ENCODE peak calls at places on chromosomes 16 and 17, in ten cellular contexts. H, R, S, I, B, Y, K, P, O and X are unnamed samples.

GRCh38 chr16:24652803-24653202 is 76.6 kb upstream of the TNRC6A start:
- DNase-seq in R (no peak), K (no peak), B (no peak), I (no peak), H (no peak), Y (no peak), P (no peak), S (no peak), O (no peak), X (no peak)

GRCh38 chr16:8849411-8850011 is 19.3 kb downstream of the CARHSP1 start:
- DNase-seq in K (no peak), P (no peak), O (no peak), I (no peak), Y (no peak), H (no peak), S (no peak), R (no peak), B (no peak), X (no peak)

GRCh38 chr16:27795992-27796614 is 246.2 kb downstream of the KATNIP start:
- DNase-seq in Y (no peak), B (peak), S (peak), O (no peak), R (peak), H (peak), K (no peak), I (no peak), P (peak), X (no peak)

GRCh38 chr17:48546924-48547838 is 2.3 kb upstream of the HOXB2 start:
- DNase-seq in O (no peak), K (no peak), H (no peak), R (no peak), P (no peak), B (no peak), I (no peak), Y (no peak), S (no peak), X (no peak)

GRCh38 chr16:9039208-9039607 is 52.2 kb upstream of the HAPSTR1 start:
- DNase-seq in B (no peak), I (no peak), Y (no peak), H (no peak), P (no peak), R (no peak), S (no peak), O (no peak), K (no peak), X (no peak)

GRCh38 chr17:82330322-82331239 is 3.0 kb downstream of the SECTM1 start:
- DNase-seq in K (peak), Y (no peak), O (no peak), B (peak), S (no peak), R (no peak), H (no peak), I (no peak), P (peak), X (peak)

GRCh38 chr16:549544-550263 is 10.5 kb upstream of the PRR35 start:
- DNase-seq in K (no peak), I (no peak), O (no peak), B (no peak), Y (no peak), P (no peak), R (peak), H (no peak), S (no peak), X (no peak)

GRCh38 chr16:48053346-48053745 is 102.4 kb downstream of the ABCC12 start:
- DNase-seq in S (no peak), H (no peak), P (no peak), B (no peak), R (peak), K (no peak), I (no peak), O (no peak), Y (no peak), X (peak)

GRCh38 chr16:51569204-51569911 is 418.3 kb upstream of the SALL1 start:
- DNase-seq in K (no peak), B (no peak), S (no peak), I (peak), Y (no peak), R (no peak), P (no peak), H (no peak), O (peak), X (no peak)

GRCh38 chr17:74186498-74186897 is 17.0 kb upstream of the RPL38 start:
- DNase-seq in B (no peak), I (no peak), Y (no peak), K (no peak), P (no peak), S (no peak), R (no peak), O (no peak), H (no peak), X (no peak)

GRCh38 chr17:70804161-70804560 is 634.8 kb downstream of the KCNJ2 start:
- DNase-seq in R (no peak), B (no peak), K (no peak), Y (no peak), S (no peak), I (no peak), P (no peak), H (no peak), O (no peak), X (no peak)

GRCh38 chr17:74972107-74972972 is at the start of gene HID1:
- DNase-seq in P (peak), K (peak), S (no peak), R (peak), B (peak), Y (no peak), O (no peak), I (peak), H (peak), X (peak)

GRCh38 chr16:6081320-6081976 is 983.9 kb upstream of the EEF2KMT start:
- DNase-seq in S (no peak), H (no peak), P (peak), R (peak), I (peak), O (no peak), B (peak), Y (no peak), K (no peak), X (no peak)

GRCh38 chr17:69796093-69796492 is 278.9 kb upstream of the KCNJ16 start:
- DNase-seq in R (no peak), P (no peak), B (no peak), K (no peak), O (no peak), S (peak), Y (no peak), H (no peak), I (no peak), X (no peak)

GRCh38 chr17:56681561-56682266 is 88.2 kb downstream of the NOG start:
- DNase-seq in Y (no peak), H (no peak), K (no peak), B (no peak), O (no peak), R (no peak), S (no peak), P (no peak), I (no peak), X (no peak)

GRCh38 chr17:48048321-48049140 is at the start of gene NFE2L1:
- DNase-seq in I (peak), H (peak), P (peak), S (peak), R (no peak), Y (peak), O (peak), K (peak), B (peak), X (peak)

GRCh38 chr17:40323731-40324650 is 15.0 kb downstream of the RARA start:
- DNase-seq in O (no peak), K (no peak), B (peak), S (peak), R (no peak), Y (peak), H (no peak), P (no peak), I (no peak), X (peak)

GRCh38 chr17:76643553-76644148 is at the start of gene ST6GALNAC1:
- DNase-seq in R (no peak), S (no peak), P (no peak), Y (peak), H (peak), K (no peak), B (peak), O (no peak), I (no peak), X (no peak)

GRCh38 chr16:68834550-68834949 is 8.8 kb upstream of the TANGO6 start:
- DNase-seq in P (no peak), S (no peak), H (no peak), I (no peak), R (no peak), Y (no peak), K (no peak), O (no peak), B (no peak), X (no peak)

GRCh38 chr16:49560018-49560830 is 186.6 kb downstream of the C16orf78 start:
- DNase-seq in S (peak), Y (no peak), I (no peak), B (no peak), P (no peak), O (no peak), K (no peak), R (no peak), H (no peak), X (no peak)

GRCh38 chr17:70137451-70138230 is 31.7 kb upstream of the KCNJ2 start:
- DNase-seq in I (peak), B (peak), K (no peak), R (no peak), H (no peak), O (no peak), Y (peak), S (peak), P (no peak), X (peak)

GRCh38 chr17:3400008-3400407 is 1.8 kb upstream of the OR1E1 start:
- DNase-seq in H (no peak), K (no peak), S (no peak), Y (no peak), B (no peak), P (no peak), R (no peak), I (no peak), O (no peak), X (no peak)

GRCh38 chr17:17186051-17186450 is 20.1 kb downstream of the PLD6 start:
- DNase-seq in O (no peak), H (peak), I (no peak), K (no peak), S (no peak), P (no peak), B (no peak), R (no peak), Y (no peak), X (no peak)

DNA sequence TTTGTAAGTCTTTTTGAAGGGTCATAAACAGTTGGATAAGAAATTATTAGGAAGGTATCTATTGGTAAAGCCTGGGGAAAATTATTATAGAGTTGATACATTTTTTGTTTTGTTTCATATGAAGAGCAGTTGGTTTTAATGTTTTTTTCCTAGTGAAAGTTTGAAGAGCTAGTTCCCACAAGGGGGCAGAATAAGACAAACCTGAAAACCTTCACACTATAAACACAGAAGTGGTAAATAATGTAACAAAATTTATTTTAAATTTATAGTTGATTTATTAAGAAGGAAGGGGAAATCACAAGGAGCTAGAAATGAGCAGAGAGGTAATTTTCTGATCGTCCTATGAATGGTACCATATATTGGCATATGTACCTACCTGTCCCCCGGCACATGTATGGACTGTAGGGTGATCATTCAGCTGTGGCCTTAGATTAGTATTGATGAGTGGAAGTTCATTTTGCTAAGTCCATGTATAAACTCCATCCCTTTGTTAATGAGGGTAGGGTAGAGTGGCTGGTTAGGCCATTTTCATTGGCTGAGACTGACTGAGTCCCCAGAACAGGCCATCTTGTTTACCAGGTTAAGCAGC is 116.3 kb downstream of the TANC2 start:
- DNase-seq in B (no peak), O (no peak), R (no peak), K (no peak), Y (no peak), S (no peak), P (peak), I (no peak), H (no peak), X (no peak)
- TF ChIP-seq EP300 in B (no peak), O (no peak), R (no peak), K (no peak), Y (no peak), S (no peak), P (no peak), I (no peak), H (no peak), X (no peak)

DNA sequence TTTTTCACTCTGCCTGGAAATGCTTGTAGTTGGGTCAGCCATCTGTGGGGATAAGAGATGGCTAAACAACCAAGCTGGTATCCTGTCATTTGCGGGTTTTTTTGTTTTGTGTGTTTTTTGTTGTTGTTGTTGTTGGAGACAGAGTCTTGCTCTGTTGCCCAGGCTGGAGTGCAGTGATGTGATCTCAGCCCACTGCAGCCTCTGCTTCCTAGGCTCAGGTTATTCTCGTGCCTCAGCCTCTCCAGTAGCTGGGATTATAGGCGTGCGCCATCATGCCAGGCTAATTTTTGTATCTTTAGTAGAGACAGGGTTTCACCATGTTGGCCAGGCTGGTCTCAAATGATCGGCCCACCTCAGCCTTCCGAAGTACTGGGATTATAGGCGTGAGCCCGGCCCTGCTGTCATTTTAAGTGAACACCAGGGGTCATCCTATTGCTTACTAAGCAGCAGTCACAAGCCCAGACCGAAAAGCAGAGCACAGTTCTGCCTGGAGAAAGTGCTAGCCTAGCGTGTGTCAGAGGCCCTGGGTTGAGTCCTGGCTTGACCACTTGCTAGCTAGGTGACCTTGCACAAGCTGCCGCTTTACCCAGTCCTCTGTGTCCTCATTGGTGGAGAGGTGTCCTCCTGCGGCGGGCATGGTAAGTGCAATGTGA is 4.6 kb downstream of the SMCR8 start:
- DNase-seq in B (no peak), K (no peak), I (peak), R (no peak), S (no peak), O (no peak), H (peak), Y (no peak), P (peak), X (no peak)
- H3K4me3 ChIP-seq in B (no peak), K (no peak), I (no peak), R (no peak), S (no peak), O (peak), H (no peak), Y (no peak), P (no peak), X (no peak)

GRCh38 chr16:85027968-85028637 is 508 bp downstream of the KIAA0513 start:
- DNase-seq in P (no peak), I (no peak), S (no peak), K (no peak), O (no peak), H (no peak), B (peak), R (no peak), Y (peak), X (no peak)

GRCh38 chr16:85026696-85027095 is 899 bp upstream of the KIAA0513 start:
- DNase-seq in H (no peak), O (no peak), P (no peak), K (no peak), R (no peak), Y (no peak), B (no peak), S (no peak), I (no peak), X (no peak)

GRCh38 chr16:85028638-85029412 is 1.2 kb downstream of the KIAA0513 start:
- DNase-seq in R (no peak), B (peak), I (no peak), H (peak), K (no peak), O (no peak), Y (no peak), P (no peak), S (no peak), X (peak)

GRCh38 chr16:85025781-85026653 is 1.6 kb upstream of the KIAA0513 start:
- DNase-seq in B (peak), O (no peak), S (no peak), K (no peak), H (peak), P (no peak), R (no peak), I (no peak), Y (no peak), X (no peak)

DNA sequence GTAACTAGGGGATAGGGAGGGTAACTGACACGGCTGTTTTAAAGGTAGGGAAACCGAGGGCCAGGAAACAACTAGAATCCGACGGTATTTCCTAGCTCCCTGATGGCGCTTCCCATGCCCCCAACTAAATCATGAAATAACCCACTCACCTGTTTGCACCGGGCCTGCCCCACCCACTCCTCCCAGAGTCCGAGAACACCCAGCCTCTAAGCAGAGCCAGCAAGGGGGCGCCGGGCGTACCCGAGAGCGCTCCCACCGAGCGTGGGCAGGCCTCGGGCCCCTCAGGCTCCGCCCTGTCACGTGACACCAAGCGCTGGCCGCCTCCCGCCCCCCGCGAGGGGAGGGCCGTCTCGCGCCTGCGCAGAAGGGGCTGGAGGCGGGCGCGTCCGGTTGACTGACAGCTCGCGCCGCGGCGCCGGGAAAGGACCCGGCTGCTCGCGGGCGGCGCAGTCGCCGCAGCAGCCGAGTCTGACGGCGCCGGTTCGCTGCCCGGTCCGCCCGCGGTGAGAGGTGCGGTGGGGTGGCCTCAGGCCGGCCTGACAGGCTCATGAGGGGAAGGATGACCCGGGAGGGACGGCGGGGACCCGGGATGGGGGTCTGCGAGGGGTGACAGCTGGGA is at the start of gene KIAA0513:
- DNase-seq in K (peak), S (peak), O (peak), Y (peak), I (peak), R (peak), P (peak), H (peak), B (peak), X (peak)
- TF ChIP-seq POLR2A in K (peak), S (peak), O (peak), Y (no peak), I (peak), R (no peak), P (peak), H (peak), B (peak), X (peak)

DNA sequence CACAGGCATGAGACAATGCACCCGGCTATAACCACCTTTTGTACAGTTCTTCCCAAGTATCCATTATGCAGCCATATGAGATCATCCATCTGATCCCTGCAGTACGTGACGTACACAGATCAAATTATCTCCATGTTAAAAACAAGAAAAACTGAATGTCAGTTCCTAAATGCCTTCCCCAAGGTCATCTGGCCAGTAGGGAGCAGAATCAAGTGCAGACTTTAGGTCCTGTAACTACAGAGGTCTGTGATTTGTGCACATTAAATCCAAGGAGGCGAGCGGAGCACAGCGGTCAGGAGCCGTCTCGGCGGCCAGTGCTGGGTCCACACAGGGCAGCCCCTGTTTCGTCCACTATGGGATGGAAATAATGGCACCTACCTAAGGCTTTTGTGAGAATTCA is 23.6 kb downstream of the ZCCHC14 start:
- DNase-seq in Y (no peak), P (no peak), R (no peak), H (no peak), S (no peak), I (no peak), B (no peak), O (no peak), K (no peak), X (peak)
- TF ChIP-seq EP300 in Y (no peak), P (no peak), R (no peak), H (no peak), S (no peak), I (no peak), B (no peak), O (no peak), K (no peak), X (no peak)

DNA sequence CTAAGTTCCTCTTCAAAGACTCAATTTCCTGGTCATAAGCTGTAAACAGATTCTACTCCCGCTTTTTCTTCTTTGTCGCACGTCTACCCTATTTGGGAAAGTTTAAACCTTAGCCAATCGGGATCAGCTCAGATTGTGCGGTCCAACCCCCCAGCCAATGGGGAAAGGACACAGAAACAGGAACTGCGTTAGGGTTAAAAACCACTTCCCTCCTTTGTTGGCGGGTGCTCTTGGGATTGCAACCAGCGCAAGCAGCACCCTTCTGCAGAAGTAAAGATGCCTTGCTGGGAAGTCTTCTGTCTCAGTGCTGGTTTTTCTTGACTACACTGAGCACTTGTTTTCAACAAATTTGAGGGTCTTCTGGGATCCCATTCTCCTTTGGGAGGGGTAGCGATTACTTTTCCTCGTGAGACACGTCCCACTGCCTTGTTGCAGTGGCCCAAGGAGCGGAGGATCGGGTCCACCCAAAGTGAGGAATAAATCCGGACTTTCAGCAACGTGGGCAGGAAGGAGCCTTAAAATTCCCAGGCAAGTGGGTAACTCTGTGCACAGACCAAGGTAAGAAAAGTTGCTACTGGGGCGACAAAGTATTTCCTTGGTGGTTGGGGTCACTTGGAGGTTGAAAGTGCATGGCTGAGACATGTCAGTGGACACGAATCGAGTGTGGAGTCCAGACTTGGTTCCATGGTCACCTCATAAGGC is 1.0 kb upstream of the YPEL3 start:
- DNase-seq in Y (no peak), I (no peak), P (no peak), O (no peak), H (no peak), S (no peak), K (no peak), B (no peak), R (peak), X (no peak)
- H3K4me3 ChIP-seq in Y (peak), I (no peak), P (peak), O (peak), H (peak), S (no peak), K (peak), B (no peak), R (peak), X (peak)

GRCh38 chr16:85681255-85681654 is 7.5 kb downstream of the GINS2 start:
- DNase-seq in Y (no peak), K (no peak), P (no peak), O (no peak), S (no peak), R (no peak), H (no peak), B (peak), I (no peak), X (no peak)

GRCh38 chr16:85680352-85680944 is 8.3 kb downstream of the GINS2 start:
- DNase-seq in P (no peak), H (no peak), R (no peak), I (no peak), Y (no peak), K (no peak), O (no peak), S (no peak), B (no peak), X (no peak)

GRCh38 chr16:85678016-85678415 is 10.7 kb downstream of the GINS2 start:
- DNase-seq in K (no peak), P (no peak), Y (no peak), B (no peak), O (no peak), S (no peak), R (no peak), H (no peak), I (no peak), X (no peak)

GRCh38 chr16:85678821-85679220 is 9.9 kb downstream of the GINS2 start:
- DNase-seq in O (no peak), B (peak), K (no peak), R (no peak), P (no peak), S (no peak), Y (no peak), I (no peak), H (no peak), X (no peak)

GRCh38 chr16:85679870-85680269 is 8.9 kb downstream of the GINS2 start:
- DNase-seq in K (no peak), B (no peak), Y (no peak), I (no peak), H (no peak), R (no peak), S (no peak), P (no peak), O (no peak), X (no peak)
- TF ChIP-seq POLR2A in K (no peak), B (no peak), Y (no peak), I (no peak), H (no peak), R (no peak), S (no peak), P (no peak), O (no peak), X (no peak)